ENCODE peak calls at places on chromosomes 12 and 14, in five cellular contexts. Z, B, X, F and Q are unnamed samples.

GRCh38 chr14:100400115-100400514 is 77.0 kb downstream of the SLC25A47 start:
- DNase-seq in Z (no peak), B (no peak), X (no peak), F (no peak), Q (no peak)

GRCh38 chr14:104510794-104511611 is 68.6 kb upstream of the C14orf180 start:
- DNase-seq in Z (peak), B (peak), X (no peak), F (no peak), Q (peak)

GRCh38 chr12:49791156-49791555 is 37.1 kb downstream of the NCKAP5L start:
- DNase-seq in Z (no peak), B (peak), X (no peak), F (no peak), Q (no peak)

GRCh38 chr12:80064269-80064668 is 35.1 kb upstream of the OTOGL start:
- DNase-seq in Z (no peak), B (peak), X (peak), F (no peak), Q (no peak)

GRCh38 chr12:32032205-32032810 is 73.1 kb downstream of the RESF1 start:
- DNase-seq in Z (no peak), B (no peak), X (no peak), F (no peak), Q (no peak)

GRCh38 chr12:77116277-77116676 is 50.9 kb upstream of the E2F7 start:
- DNase-seq in Z (no peak), B (peak), X (no peak), F (no peak), Q (no peak)

GRCh38 chr14:104596927-104597351 is 7.6 kb downstream of the TMEM179 start:
- DNase-seq in Z (no peak), B (no peak), X (no peak), F (no peak), Q (no peak)

GRCh38 chr12:83575326-83575725 is 888.6 kb downstream of the TMTC2 start:
- DNase-seq in Z (no peak), B (no peak), X (no peak), F (no peak), Q (no peak)

GRCh38 chr14:81311816-81312215 is 88.3 kb downstream of the STON2 start:
- DNase-seq in Z (no peak), B (no peak), X (no peak), F (no peak), Q (peak)

GRCh38 chr12:49041881-49042484 is 18.6 kb downstream of the KMT2D start:
- DNase-seq in Z (no peak), B (peak), X (no peak), F (no peak), Q (no peak)

GRCh38 chr12:127779301-127780045 is 487.5 kb upstream of the TMEM132C start:
- DNase-seq in Z (no peak), B (no peak), X (no peak), F (no peak), Q (no peak)

GRCh38 chr12:50024804-50025186 is 499 bp downstream of the RACGAP1 start:
- DNase-seq in Z (no peak), B (peak), X (no peak), F (peak), Q (no peak)

GRCh38 chr14:77318006-77318553 is 2.6 kb downstream of the POMT2 start:
- DNase-seq in Z (no peak), B (no peak), X (no peak), F (no peak), Q (no peak)

GRCh38 chr12:71075743-71076142 is 82.1 kb downstream of the TSPAN8 start:
- DNase-seq in Z (no peak), B (no peak), X (no peak), F (no peak), Q (no peak)

GRCh38 chr14:93231129-93231979 is 24.3 kb downstream of the UBR7 start:
- DNase-seq in Z (no peak), B (peak), X (no peak), F (no peak), Q (no peak)

GRCh38 chr14:104247336-104248202 is 109.2 kb downstream of the KIF26A start:
- DNase-seq in Z (no peak), B (peak), X (no peak), F (no peak), Q (no peak)

GRCh38 chr12:27521066-27521465 is 2.9 kb upstream of the PPFIBP1 start:
- DNase-seq in Z (no peak), B (no peak), X (no peak), F (peak), Q (no peak)

DNA sequence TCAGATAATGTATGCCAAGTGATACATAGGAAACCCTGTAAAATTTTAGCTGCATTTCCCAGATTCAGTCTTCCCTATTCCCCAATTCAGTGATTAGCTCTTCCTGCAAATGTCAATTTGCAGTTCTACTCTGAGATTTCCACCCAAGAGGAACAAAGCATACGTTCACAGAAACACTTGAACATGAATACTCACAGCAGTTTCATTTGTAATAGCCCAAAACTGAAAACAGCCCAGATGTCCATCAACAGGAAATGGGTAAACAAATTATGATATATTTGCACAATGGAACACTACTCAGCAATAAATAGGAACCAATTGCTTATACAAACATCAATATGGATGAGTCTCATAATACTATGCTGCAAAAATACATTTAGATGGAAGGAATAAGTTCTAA is 194.2 kb downstream of the GXYLT1 start:
- DNase-seq in Z (no peak), B (no peak), X (no peak), F (no peak), Q (no peak)
- TF ChIP-seq CTCF in Z (no peak), B (no peak), X (no peak), F (no peak), Q (no peak)

GRCh38 chr14:28949503-28949902 is 182.9 kb downstream of the FOXG1 start:
- DNase-seq in Z (no peak), B (no peak), X (no peak), F (no peak), Q (no peak)

GRCh38 chr14:28952707-28953106 is 186.1 kb downstream of the FOXG1 start:
- DNase-seq in Z (no peak), B (no peak), X (no peak), F (no peak), Q (no peak)

GRCh38 chr14:28946267-28946666 is 179.7 kb downstream of the FOXG1 start:
- DNase-seq in Z (no peak), B (no peak), X (no peak), F (no peak), Q (no peak)

GRCh38 chr14:28954025-28954424 is 187.4 kb downstream of the FOXG1 start:
- DNase-seq in Z (no peak), B (no peak), X (no peak), F (no peak), Q (no peak)

DNA sequence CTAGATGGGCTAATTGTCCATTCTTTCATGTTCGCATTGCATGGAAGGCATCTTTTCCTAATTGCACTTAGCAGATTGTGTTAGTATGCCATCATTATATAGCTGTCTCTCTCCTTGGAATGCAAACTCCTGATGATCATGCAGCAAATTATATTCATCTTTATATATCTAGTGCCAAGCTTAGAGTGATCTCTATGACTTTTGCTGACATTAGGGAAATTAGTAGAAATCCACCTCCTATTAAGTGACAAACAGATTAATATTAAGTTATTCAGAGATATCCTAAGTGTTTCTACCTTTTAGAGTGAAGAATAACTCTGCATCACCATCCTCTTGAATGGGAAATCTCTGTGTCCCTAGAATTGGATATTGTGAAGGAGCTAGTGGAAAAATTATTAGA is 185.6 kb downstream of the FOXG1 start:
- DNase-seq in Z (no peak), B (no peak), X (no peak), F (no peak), Q (no peak)
- H3K27ac ChIP-seq in Z (no peak), B (no peak), X (no peak), F (no peak), Q (no peak)

DNA sequence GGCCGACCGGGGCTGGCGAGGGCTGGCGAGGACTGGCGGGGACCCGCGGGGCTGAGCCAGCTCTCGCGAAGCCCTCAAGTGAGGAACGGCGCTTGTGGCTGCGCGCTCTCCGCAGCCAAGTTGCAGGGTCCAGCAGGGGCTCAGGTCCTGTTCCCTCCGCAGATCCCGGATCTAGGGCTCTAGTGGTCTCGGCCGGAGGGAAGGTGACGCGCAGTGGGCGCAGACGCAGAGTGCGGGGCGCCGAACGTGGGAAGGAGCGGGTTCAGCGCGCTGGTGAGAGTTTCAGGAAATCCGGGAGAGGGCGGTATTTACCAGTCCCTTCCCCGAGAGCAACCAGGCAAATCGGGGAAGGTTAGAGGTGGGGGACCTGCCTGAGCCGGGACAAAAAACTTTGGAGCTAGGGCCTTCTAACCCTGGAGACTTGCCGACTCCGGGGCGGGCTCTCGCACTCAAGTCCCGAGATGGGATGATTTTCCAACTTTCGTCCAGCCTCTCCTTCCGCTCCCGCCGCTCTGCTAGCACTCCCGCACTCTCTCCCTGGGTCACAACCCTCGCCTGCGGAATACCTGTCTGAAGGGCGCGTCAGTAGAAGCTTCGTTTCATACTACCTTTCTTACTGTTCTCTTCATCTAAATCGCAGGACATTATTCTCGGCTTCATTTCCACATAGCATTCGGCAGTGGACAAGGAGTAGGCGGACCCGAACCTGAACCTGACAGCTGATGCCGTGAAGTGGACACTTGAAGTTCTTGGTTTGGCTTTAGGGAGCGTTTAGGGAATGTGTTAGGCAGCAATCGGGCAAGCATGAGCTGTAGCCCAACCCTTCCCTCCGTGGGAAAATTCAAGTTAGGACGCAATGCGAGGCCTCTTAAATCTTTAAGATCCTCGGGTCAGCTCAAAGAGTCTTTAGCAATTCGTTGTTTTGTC is 13.6 kb upstream of the PAX9 start:
- DNase-seq in Z (no peak), B (peak), X (no peak), F (peak), Q (no peak)
- TF ChIP-seq CTCF in Z (no peak), B (peak), X (peak), F (peak), Q (peak)

GRCh38 chr14:61765225-61765943 is 3.2 kb downstream of the SNAPC1 start:
- DNase-seq in Z (no peak), B (no peak), X (no peak), F (no peak), Q (no peak)
- H3K27ac ChIP-seq in Z (peak), B (peak), X (no peak), F (peak), Q (peak)

GRCh38 chr12:47816646-47817271 is 2.9 kb downstream of the HDAC7 start:
- DNase-seq in Z (no peak), B (peak), X (no peak), F (peak), Q (no peak)

GRCh38 chr12:47818701-47819543 is 781 bp downstream of the HDAC7 start:
- DNase-seq in Z (no peak), B (peak), X (no peak), F (peak), Q (no peak)

GRCh38 chr12:47817272-47818006 is 2.3 kb downstream of the HDAC7 start:
- DNase-seq in Z (no peak), B (peak), X (no peak), F (peak), Q (no peak)

GRCh38 chr12:47818382-47818700 is 1.4 kb downstream of the HDAC7 start:
- DNase-seq in Z (no peak), B (peak), X (no peak), F (peak), Q (no peak)

GRCh38 chr12:47818007-47818376 is 1.7 kb downstream of the HDAC7 start:
- DNase-seq in Z (no peak), B (no peak), X (no peak), F (no peak), Q (no peak)
- TF ChIP-seq CTCF in Z (no peak), B (no peak), X (no peak), F (no peak), Q (peak)

GRCh38 chr12:53536962-53537361 is 29.7 kb upstream of the NPFF start:
- DNase-seq in Z (no peak), B (no peak), X (no peak), F (no peak), Q (no peak)
- H3K27ac ChIP-seq in Z (no peak), B (no peak), X (no peak), F (no peak), Q (no peak)

GRCh38 chr12:40033260-40033649 is 72.6 kb downstream of the SLC2A13 start:
- DNase-seq in Z (no peak), B (no peak), X (no peak), F (peak), Q (no peak)

GRCh38 chr12:40034156-40034555 is 71.7 kb downstream of the SLC2A13 start:
- DNase-seq in Z (no peak), B (no peak), X (no peak), F (no peak), Q (no peak)

GRCh38 chr12:40032433-40033259 is 73.2 kb downstream of the SLC2A13 start:
- DNase-seq in Z (no peak), B (no peak), X (no peak), F (peak), Q (no peak)

GRCh38 chr12:40034712-40035111 is 71.2 kb downstream of the SLC2A13 start:
- DNase-seq in Z (no peak), B (no peak), X (no peak), F (peak), Q (no peak)

DNA sequence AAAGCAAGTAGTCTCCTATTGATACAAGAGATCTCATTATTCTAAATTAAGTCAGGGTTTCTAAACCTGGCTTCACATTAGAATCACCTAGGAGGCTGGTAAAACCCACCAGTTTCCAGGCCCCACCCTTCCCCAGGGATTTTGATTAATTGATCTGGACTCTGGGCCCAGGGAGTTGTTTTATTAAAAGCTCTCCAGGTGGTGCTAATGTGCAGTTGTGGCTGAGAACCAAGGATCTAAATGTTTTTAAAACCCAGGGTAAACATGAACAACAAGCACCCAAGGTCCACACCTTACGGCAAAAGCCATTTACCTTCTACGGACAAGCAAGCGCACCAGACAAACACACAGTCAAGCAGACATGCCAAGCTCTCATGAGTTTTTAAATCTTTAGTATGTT is 73.9 kb downstream of the SLC2A13 start:
- DNase-seq in Z (no peak), B (no peak), X (no peak), F (no peak), Q (no peak)
- TF ChIP-seq CTCF in Z (no peak), B (no peak), X (no peak), F (no peak), Q (peak)

GRCh38 chr12:24244801-24245200 is 295.3 kb upstream of the SOX5 start:
- DNase-seq in Z (no peak), B (no peak), X (no peak), F (no peak), Q (peak)
- H3K27ac ChIP-seq in Z (no peak), B (no peak), X (no peak), F (no peak), Q (peak)

GRCh38 chr12:9064201-9064814 is 51.4 kb downstream of the A2M start:
- DNase-seq in Z (no peak), B (peak), X (no peak), F (peak), Q (peak)
- TF ChIP-seq CTCF in Z (no peak), B (no peak), X (no peak), F (peak), Q (peak)